ENCODE peak calls at places on chromosomes 11 and 22, in four cellular contexts. H is spleen, W is ovary, I is esophagus squamous epithelium. T is an unnamed sample.

GRCh38 chr22:17797721-17798559 is 23.7 kb upstream of the BID start:
- DNase-seq in W (no peak), I (no peak), H (no peak), T (no peak)

GRCh38 chr11:91800208-91800914 is 424.3 kb upstream of the FAT3 start:
- DNase-seq in I (no peak), H (no peak), W (no peak), T (no peak)

GRCh38 chr11:85737738-85738137 is 51.7 kb upstream of the CCDC89 start:
- DNase-seq in I (no peak), W (no peak), H (no peak), T (no peak)

GRCh38 chr11:78982377-78982925 is 407.8 kb upstream of the NARS2 start:
- DNase-seq in H (no peak), I (no peak), W (no peak), T (no peak)

GRCh38 chr11:64396079-64396591 is 37.2 kb downstream of the RPS6KA4 start:
- DNase-seq in I (no peak), W (no peak), H (no peak), T (no peak)

GRCh38 chr11:132496341-132496740 is 1036.0 kb downstream of the OPCML start:
- DNase-seq in H (no peak), W (no peak), I (no peak), T (no peak)

GRCh38 chr11:26271666-26272065 is 60.3 kb upstream of the ANO3 start:
- DNase-seq in H (no peak), I (no peak), W (no peak), T (no peak)

GRCh38 chr11:114170226-114170625 is 110.7 kb downstream of the ZBTB16 start:
- DNase-seq in W (no peak), H (no peak), I (no peak), T (no peak)

GRCh38 chr11:61686469-61686868 is 6.3 kb downstream of the DAGLA start:
- DNase-seq in I (no peak), H (no peak), W (no peak), T (no peak)

GRCh38 chr22:50340157-50340879 is 2.8 kb upstream of the PPP6R2 start:
- DNase-seq in I (no peak), H (no peak), W (no peak), T (no peak)

GRCh38 chr22:33920927-33921575 is 775 bp upstream of the LARGE1 start:
- DNase-seq in H (peak; percentile 97), I (peak; percentile 63), W (peak; percentile 100), T (peak; percentile 90)

GRCh38 chr22:31537019-31537535 is 40.7 kb downstream of the SFI1 start:
- DNase-seq in H (no peak), I (no peak), W (no peak), T (no peak)

GRCh38 chr11:6362185-6362867 is 27.9 kb upstream of the SMPD1 start:
- DNase-seq in H (no peak), I (no peak), W (no peak), T (no peak)

GRCh38 chr11:27248430-27249207 is 114.4 kb downstream of the CCDC34 start:
- DNase-seq in W (no peak), H (no peak), I (no peak), T (no peak)

GRCh38 chr22:49704345-49705215 is 123.1 kb downstream of the BRD1 start:
- DNase-seq in I (no peak), W (no peak), H (peak; percentile 55), T (no peak)

GRCh38 chr11:128886401-128887119 is 4.6 kb upstream of the KCNJ5 start:
- DNase-seq in H (no peak), I (no peak), W (no peak), T (no peak)

GRCh38 chr11:91326280-91326679 is 898.3 kb upstream of the FAT3 start:
- DNase-seq in W (no peak), H (no peak), I (no peak), T (no peak)

GRCh38 chr11:119438599-119438998 is 15.6 kb upstream of the THY1 start:
- DNase-seq in I (no peak), W (no peak), H (no peak), T (no peak)

GRCh38 chr11:128940603-128941002 is 2.1 kb downstream of the TP53AIP1 start:
- DNase-seq in I (no peak), H (no peak), W (no peak), T (no peak)

GRCh38 chr11:32435511-32435946 is at the start of gene WT1:
- DNase-seq in I (no peak), W (peak; percentile 91), H (peak; percentile 78), T (peak; percentile 65)

GRCh38 chr11:34811858-34812257 is 104.3 kb downstream of the APIP start:
- DNase-seq in I (no peak), W (no peak), H (no peak), T (no peak)

GRCh38 chr11:72083414-72083813 is 2.8 kb downstream of the LRRC51 start:
- DNase-seq in I (no peak), H (no peak), W (no peak), T (no peak)

GRCh38 chr11:80255021-80255420 is 814.2 kb upstream of the TENM4 start:
- DNase-seq in H (no peak), W (no peak), I (no peak), T (no peak)

GRCh38 chr22:42769574-42770447 is 49.1 kb upstream of the A4GALT start:
- DNase-seq in I (no peak), W (peak; percentile 83), H (peak; percentile 89), T (peak; percentile 56)

GRCh38 chr11:86484164-86484794 is 109.6 kb downstream of the CCDC81 start:
- DNase-seq in W (peak; percentile 54), I (no peak), H (no peak), T (peak; percentile 82)

GRCh38 chr11:16216831-16217230 is 139.5 kb downstream of the SOX6 start:
- DNase-seq in H (no peak), I (no peak), W (no peak), T (no peak)

GRCh38 chr11:37110383-37110782 is 512.3 kb upstream of the RAG2 start:
- DNase-seq in I (no peak), H (no peak), W (no peak), T (no peak)

GRCh38 chr11:269146-269890 is 8.9 kb upstream of the NLRP6 start:
- DNase-seq in W (no peak), H (peak; percentile 82), I (no peak), T (no peak)

GRCh38 chr11:61792310-61793083 is at the start of the genes FEN1 and TMEM258:
- DNase-seq in W (peak; percentile 88), H (peak; percentile 98), I (peak; percentile 62), T (peak; percentile 84)

GRCh38 chr11:109964487-109964886 is 128.7 kb upstream of the ZC3H12C start:
- DNase-seq in I (no peak), H (no peak), W (no peak), T (no peak)

DNA sequence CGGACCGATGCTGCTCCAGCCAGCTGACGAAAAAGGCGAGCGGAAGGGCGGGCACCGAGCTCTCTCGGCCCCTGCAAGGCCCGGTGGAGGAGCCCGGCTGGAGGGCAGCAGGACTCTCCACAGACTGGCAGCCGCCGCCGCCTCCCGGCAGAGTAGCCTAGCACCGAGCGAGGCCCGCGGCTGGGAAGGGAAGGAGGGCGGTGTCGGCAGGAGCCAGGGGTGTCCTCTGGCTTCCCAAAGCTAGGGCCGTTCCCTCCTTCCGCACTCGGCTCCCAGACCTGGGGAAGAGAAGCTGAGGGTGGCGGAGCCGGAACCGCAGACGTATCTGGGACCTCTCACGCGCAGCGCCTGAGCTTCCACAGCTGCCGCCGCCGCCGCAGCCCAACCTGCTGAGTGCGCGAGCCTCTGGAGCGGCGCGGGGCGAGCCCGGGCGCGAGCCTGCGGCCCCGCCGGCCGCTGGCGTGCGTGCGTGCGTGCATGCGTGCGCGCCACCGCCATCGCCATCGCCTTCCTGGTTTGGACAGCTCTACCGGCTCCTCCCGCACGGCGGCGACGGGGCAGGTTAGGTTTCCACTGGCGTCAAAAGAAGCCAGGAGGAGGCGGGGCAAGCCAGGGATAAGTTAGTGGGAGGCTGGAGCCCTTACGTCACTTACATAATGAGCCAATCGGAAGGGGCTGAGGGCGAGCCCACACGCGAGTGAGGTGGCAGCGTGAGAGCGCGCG is at the start of gene RAB6A:
- DNase-seq in H (peak; percentile 100), I (peak; percentile 98), W (peak; percentile 99), T (peak; percentile 92)
- TF ChIP-seq POLR2A in H (no peak), I (no peak), W (peak; percentile 82), T (peak; percentile 91)

DNA sequence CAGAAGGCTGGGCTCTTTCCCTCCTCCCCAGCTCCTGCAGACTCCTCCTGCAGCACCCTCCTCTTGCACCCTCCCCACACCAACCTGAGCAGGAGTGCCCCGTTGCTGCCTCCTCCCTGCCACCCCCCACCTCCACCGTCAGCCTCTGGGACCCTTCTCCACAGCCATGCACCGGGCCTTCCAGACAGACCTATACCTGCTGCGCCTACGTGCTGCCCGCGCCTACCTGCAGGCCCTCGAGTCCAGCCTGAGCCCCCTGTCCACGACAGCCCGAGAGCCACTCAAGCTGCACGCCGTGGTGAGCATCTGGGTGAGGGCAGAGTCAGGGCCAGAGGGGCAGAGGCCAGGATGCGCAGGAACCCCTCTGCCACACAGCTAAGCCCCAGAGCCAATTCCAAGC is 16.2 kb downstream of the ZDHHC24 start:
- DNase-seq in H (no peak), W (no peak), I (no peak), T (no peak)
- TF ChIP-seq POLR2A in H (no peak), W (no peak), I (no peak), T (no peak)

GRCh38 chr11:70477607-70478006 is 79.3 kb downstream of the CTTN start:
- DNase-seq in H (no peak), I (no peak), W (no peak), T (no peak)
- TF ChIP-seq POLR2A in H (no peak), I (no peak), W (no peak), T (no peak)

GRCh38 chr22:40044870-40045834 is 50.4 kb downstream of the FAM83F start:
- DNase-seq in I (no peak), H (peak; percentile 97), W (peak; percentile 73), T (peak; percentile 49)
- TF ChIP-seq POLR2A in I (no peak), H (no peak), W (no peak), T (peak; percentile 22)

GRCh38 chr11:112628676-112629075 is 332.5 kb upstream of the NCAM1 start:
- DNase-seq in H (no peak), W (no peak), I (no peak), T (no peak)

GRCh38 chr11:112625816-112626215 is 335.4 kb upstream of the NCAM1 start:
- DNase-seq in I (no peak), W (no peak), H (no peak), T (no peak)

GRCh38 chr11:112630496-112630895 is 330.7 kb upstream of the NCAM1 start:
- DNase-seq in I (no peak), W (no peak), H (no peak), T (no peak)

GRCh38 chr11:112631333-112631732 is 329.9 kb upstream of the NCAM1 start:
- DNase-seq in I (no peak), W (no peak), H (no peak), T (no peak)

GRCh38 chr11:112627588-112628045 is 333.6 kb upstream of the NCAM1 start:
- DNase-seq in W (no peak), I (no peak), H (no peak), T (no peak)
- TF ChIP-seq POLR2A in W (no peak), I (no peak), H (no peak), T (no peak)

T was measured in H54.